ENCODE peak calls at places on chromosome 13, in eight cellular contexts. One of them, this sample, is unnamed.

GRCh38 chr13:41791056-41791455 is 169.9 kb downstream of the VWA8 start:
- DNase-seq in fibroblast of pulmonary artery: no peak
- DNase-seq in NB4: no peak
- DNase-seq in cardiac fibroblast: peak
- DNase-seq in heart right ventricle: no peak
- DNase-seq in lower leg skin: no peak
- DNase-seq in right atrium auricular region: no peak
- DNase-seq in gastrocnemius medialis: no peak
- DNase-seq in this sample: no peak

GRCh38 chr13:73956795-73957408 is 177.3 kb downstream of the KLF12 start:
- DNase-seq in fibroblast of pulmonary artery: no peak
- DNase-seq in NB4: no peak
- DNase-seq in cardiac fibroblast: no peak
- DNase-seq in heart right ventricle: no peak
- DNase-seq in lower leg skin: no peak
- DNase-seq in right atrium auricular region: no peak
- DNase-seq in gastrocnemius medialis: no peak
- DNase-seq in this sample: no peak

GRCh38 chr13:21079761-21080730 is 18.7 kb upstream of the LATS2 start:
- DNase-seq in fibroblast of pulmonary artery: peak
- DNase-seq in NB4: peak
- DNase-seq in cardiac fibroblast: peak
- DNase-seq in heart right ventricle: no peak
- DNase-seq in lower leg skin: no peak
- DNase-seq in right atrium auricular region: peak
- DNase-seq in gastrocnemius medialis: no peak
- DNase-seq in this sample: no peak

GRCh38 chr13:26372747-26373146 is 118.8 kb downstream of the CDK8 start:
- DNase-seq in fibroblast of pulmonary artery: no peak
- DNase-seq in NB4: no peak
- DNase-seq in cardiac fibroblast: no peak
- DNase-seq in heart right ventricle: no peak
- DNase-seq in lower leg skin: no peak
- DNase-seq in right atrium auricular region: no peak
- DNase-seq in gastrocnemius medialis: no peak
- DNase-seq in this sample: no peak

GRCh38 chr13:63910406-63910957 is 2494.8 kb upstream of the PCDH20 start:
- DNase-seq in fibroblast of pulmonary artery: peak
- DNase-seq in NB4: no peak
- DNase-seq in cardiac fibroblast: peak
- DNase-seq in heart right ventricle: no peak
- DNase-seq in lower leg skin: no peak
- DNase-seq in right atrium auricular region: no peak
- DNase-seq in gastrocnemius medialis: no peak
- DNase-seq in this sample: no peak

GRCh38 chr13:30892966-30893365 is 13.1 kb upstream of the MEDAG start:
- DNase-seq in fibroblast of pulmonary artery: peak
- DNase-seq in NB4: peak
- DNase-seq in cardiac fibroblast: peak
- DNase-seq in heart right ventricle: peak
- DNase-seq in lower leg skin: no peak
- DNase-seq in right atrium auricular region: peak
- DNase-seq in gastrocnemius medialis: peak
- DNase-seq in this sample: peak

GRCh38 chr13:22812793-22813192 is 368.0 kb upstream of the SGCG start:
- DNase-seq in fibroblast of pulmonary artery: peak
- DNase-seq in NB4: no peak
- DNase-seq in cardiac fibroblast: peak
- DNase-seq in heart right ventricle: no peak
- DNase-seq in lower leg skin: no peak
- DNase-seq in right atrium auricular region: no peak
- DNase-seq in gastrocnemius medialis: peak
- DNase-seq in this sample: no peak

GRCh38 chr13:66895780-66896179 is 334.4 kb downstream of the PCDH9 start:
- DNase-seq in fibroblast of pulmonary artery: no peak
- DNase-seq in NB4: no peak
- DNase-seq in cardiac fibroblast: no peak
- DNase-seq in heart right ventricle: no peak
- DNase-seq in lower leg skin: no peak
- DNase-seq in right atrium auricular region: no peak
- DNase-seq in gastrocnemius medialis: no peak
- DNase-seq in this sample: no peak

GRCh38 chr13:107296804-107297203 is 728.9 kb upstream of the ARGLU1 start:
- DNase-seq in fibroblast of pulmonary artery: peak
- DNase-seq in NB4: no peak
- DNase-seq in cardiac fibroblast: no peak
- DNase-seq in heart right ventricle: no peak
- DNase-seq in lower leg skin: no peak
- DNase-seq in right atrium auricular region: no peak
- DNase-seq in gastrocnemius medialis: no peak
- DNase-seq in this sample: no peak

GRCh38 chr13:81760316-81760715 is 1419.4 kb upstream of the SPRY2 start:
- DNase-seq in fibroblast of pulmonary artery: no peak
- DNase-seq in NB4: no peak
- DNase-seq in cardiac fibroblast: no peak
- DNase-seq in heart right ventricle: no peak
- DNase-seq in lower leg skin: no peak
- DNase-seq in right atrium auricular region: no peak
- DNase-seq in gastrocnemius medialis: no peak
- DNase-seq in this sample: no peak

GRCh38 chr13:23384111-23384510 is 49.4 kb downstream of the SACS start:
- DNase-seq in fibroblast of pulmonary artery: peak
- DNase-seq in NB4: no peak
- DNase-seq in cardiac fibroblast: no peak
- DNase-seq in heart right ventricle: no peak
- DNase-seq in lower leg skin: no peak
- DNase-seq in right atrium auricular region: no peak
- DNase-seq in gastrocnemius medialis: no peak
- DNase-seq in this sample: no peak

GRCh38 chr13:27353166-27353583 is 71.2 kb upstream of the GTF3A start:
- DNase-seq in fibroblast of pulmonary artery: peak
- DNase-seq in NB4: no peak
- DNase-seq in cardiac fibroblast: peak
- DNase-seq in heart right ventricle: no peak
- DNase-seq in lower leg skin: no peak
- DNase-seq in right atrium auricular region: no peak
- DNase-seq in gastrocnemius medialis: no peak
- DNase-seq in this sample: no peak

GRCh38 chr13:26967119-26968038 is 204.2 kb downstream of the USP12 start:
- DNase-seq in fibroblast of pulmonary artery: peak
- DNase-seq in NB4: no peak
- DNase-seq in cardiac fibroblast: peak
- DNase-seq in heart right ventricle: peak
- DNase-seq in lower leg skin: no peak
- DNase-seq in right atrium auricular region: peak
- DNase-seq in gastrocnemius medialis: no peak
- DNase-seq in this sample: no peak

GRCh38 chr13:41547253-41548000 is 90.1 kb downstream of the RGCC start:
- DNase-seq in fibroblast of pulmonary artery: peak
- DNase-seq in NB4: no peak
- DNase-seq in cardiac fibroblast: no peak
- DNase-seq in heart right ventricle: peak
- DNase-seq in lower leg skin: peak
- DNase-seq in right atrium auricular region: peak
- DNase-seq in gastrocnemius medialis: peak
- DNase-seq in this sample: peak

GRCh38 chr13:87671824-87672603 is 843 bp downstream of the SLITRK5 start:
- DNase-seq in fibroblast of pulmonary artery: no peak
- DNase-seq in NB4: no peak
- DNase-seq in cardiac fibroblast: no peak
- DNase-seq in heart right ventricle: no peak
- DNase-seq in lower leg skin: peak
- DNase-seq in right atrium auricular region: no peak
- DNase-seq in gastrocnemius medialis: no peak
- DNase-seq in this sample: peak

GRCh38 chr13:59408738-59409137 is 755.0 kb downstream of the DIAPH3 start:
- DNase-seq in fibroblast of pulmonary artery: no peak
- DNase-seq in NB4: no peak
- DNase-seq in cardiac fibroblast: no peak
- DNase-seq in heart right ventricle: no peak
- DNase-seq in lower leg skin: no peak
- DNase-seq in right atrium auricular region: no peak
- DNase-seq in gastrocnemius medialis: no peak
- DNase-seq in this sample: no peak

GRCh38 chr13:72696590-72696989 is 30.8 kb downstream of the MZT1 start:
- DNase-seq in fibroblast of pulmonary artery: peak
- DNase-seq in NB4: no peak
- DNase-seq in cardiac fibroblast: peak
- DNase-seq in heart right ventricle: no peak
- DNase-seq in lower leg skin: no peak
- DNase-seq in right atrium auricular region: no peak
- DNase-seq in gastrocnemius medialis: no peak
- DNase-seq in this sample: no peak

GRCh38 chr13:45362939-45363338 is 22.0 kb upstream of the TPT1 start:
- DNase-seq in fibroblast of pulmonary artery: no peak
- DNase-seq in NB4: peak
- DNase-seq in cardiac fibroblast: no peak
- DNase-seq in heart right ventricle: no peak
- DNase-seq in lower leg skin: no peak
- DNase-seq in right atrium auricular region: no peak
- DNase-seq in gastrocnemius medialis: no peak
- DNase-seq in this sample: no peak

GRCh38 chr13:76885203-76886004 is 801 bp downstream of the KCTD12 start:
- DNase-seq in fibroblast of pulmonary artery: peak
- DNase-seq in NB4: peak
- DNase-seq in cardiac fibroblast: peak
- DNase-seq in heart right ventricle: peak
- DNase-seq in lower leg skin: peak
- DNase-seq in right atrium auricular region: peak
- DNase-seq in gastrocnemius medialis: peak
- DNase-seq in this sample: peak
- TF ChIP-seq CTCF in fibroblast of pulmonary artery: peak
- TF ChIP-seq CTCF in NB4: peak
- TF ChIP-seq CTCF in cardiac fibroblast: peak
- TF ChIP-seq CTCF in heart right ventricle: peak
- TF ChIP-seq CTCF in lower leg skin: no peak
- TF ChIP-seq CTCF in right atrium auricular region: peak
- TF ChIP-seq CTCF in gastrocnemius medialis: peak
- TF ChIP-seq CTCF in this sample: no peak

GRCh38 chr13:48403929-48404328 is 9.0 kb downstream of the LPAR6 start:
- DNase-seq in fibroblast of pulmonary artery: no peak
- DNase-seq in NB4: no peak
- DNase-seq in cardiac fibroblast: no peak
- DNase-seq in heart right ventricle: no peak
- DNase-seq in lower leg skin: no peak
- DNase-seq in right atrium auricular region: no peak
- DNase-seq in gastrocnemius medialis: no peak
- DNase-seq in this sample: no peak

GRCh38 chr13:48402325-48402962 is 10.5 kb downstream of the LPAR6 start:
- DNase-seq in fibroblast of pulmonary artery: no peak
- DNase-seq in NB4: no peak
- DNase-seq in cardiac fibroblast: no peak
- DNase-seq in heart right ventricle: no peak
- DNase-seq in lower leg skin: no peak
- DNase-seq in right atrium auricular region: no peak
- DNase-seq in gastrocnemius medialis: no peak
- DNase-seq in this sample: no peak

GRCh38 chr13:48401480-48401879 is 11.4 kb downstream of the LPAR6 start:
- DNase-seq in fibroblast of pulmonary artery: no peak
- DNase-seq in NB4: no peak
- DNase-seq in cardiac fibroblast: no peak
- DNase-seq in heart right ventricle: no peak
- DNase-seq in lower leg skin: no peak
- DNase-seq in right atrium auricular region: no peak
- DNase-seq in gastrocnemius medialis: no peak
- DNase-seq in this sample: no peak

GRCh38 chr13:48404952-48405351 is 8.0 kb downstream of the LPAR6 start:
- DNase-seq in fibroblast of pulmonary artery: no peak
- DNase-seq in NB4: no peak
- DNase-seq in cardiac fibroblast: no peak
- DNase-seq in heart right ventricle: no peak
- DNase-seq in lower leg skin: no peak
- DNase-seq in right atrium auricular region: no peak
- DNase-seq in gastrocnemius medialis: no peak
- DNase-seq in this sample: no peak

DNA sequence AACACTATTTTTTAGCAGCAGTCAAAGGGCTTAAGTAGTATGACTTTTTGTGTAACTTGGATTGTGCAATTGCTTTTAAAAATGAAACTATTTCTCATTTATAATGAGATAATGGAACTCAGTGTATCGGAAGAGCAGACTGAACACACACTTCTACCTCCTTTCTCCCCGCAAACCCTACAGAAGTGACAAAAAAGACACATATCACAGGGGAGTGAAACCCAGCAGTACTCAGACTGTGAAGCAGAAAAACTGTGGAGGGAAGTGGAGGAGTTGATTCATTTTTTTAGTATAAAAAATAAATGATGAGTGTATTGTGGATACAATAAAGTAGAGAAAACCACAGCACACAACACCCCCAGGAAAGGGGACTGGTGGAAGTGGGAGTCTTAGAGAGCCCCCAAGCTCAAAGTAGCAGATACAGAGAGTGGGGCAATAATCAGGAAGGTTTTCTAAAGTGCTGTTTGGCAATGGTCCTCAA is 9.7 kb downstream of the LPAR6 start:
- DNase-seq in fibroblast of pulmonary artery: peak
- DNase-seq in NB4: no peak
- DNase-seq in cardiac fibroblast: peak
- DNase-seq in heart right ventricle: no peak
- DNase-seq in lower leg skin: no peak
- DNase-seq in right atrium auricular region: no peak
- DNase-seq in gastrocnemius medialis: no peak
- DNase-seq in this sample: no peak
- H3K4me3 ChIP-seq in fibroblast of pulmonary artery: peak
- H3K4me3 ChIP-seq in NB4: no peak
- H3K4me3 ChIP-seq in cardiac fibroblast: no peak
- H3K4me3 ChIP-seq in heart right ventricle: peak
- H3K4me3 ChIP-seq in lower leg skin: no peak
- H3K4me3 ChIP-seq in right atrium auricular region: no peak
- H3K4me3 ChIP-seq in gastrocnemius medialis: peak
- H3K4me3 ChIP-seq in this sample: peak

GRCh38 chr13:98524391-98524790 is 52.5 kb downstream of the STK24 start:
- DNase-seq in fibroblast of pulmonary artery: no peak
- DNase-seq in NB4: no peak
- DNase-seq in cardiac fibroblast: no peak
- DNase-seq in heart right ventricle: no peak
- DNase-seq in lower leg skin: no peak
- DNase-seq in right atrium auricular region: no peak
- DNase-seq in gastrocnemius medialis: no peak
- DNase-seq in this sample: no peak
- TF ChIP-seq CTCF in fibroblast of pulmonary artery: no peak
- TF ChIP-seq CTCF in NB4: no peak
- TF ChIP-seq CTCF in cardiac fibroblast: no peak
- TF ChIP-seq CTCF in heart right ventricle: no peak
- TF ChIP-seq CTCF in lower leg skin: no peak
- TF ChIP-seq CTCF in right atrium auricular region: no peak
- TF ChIP-seq CTCF in gastrocnemius medialis: no peak
- TF ChIP-seq CTCF in this sample: no peak

DNA sequence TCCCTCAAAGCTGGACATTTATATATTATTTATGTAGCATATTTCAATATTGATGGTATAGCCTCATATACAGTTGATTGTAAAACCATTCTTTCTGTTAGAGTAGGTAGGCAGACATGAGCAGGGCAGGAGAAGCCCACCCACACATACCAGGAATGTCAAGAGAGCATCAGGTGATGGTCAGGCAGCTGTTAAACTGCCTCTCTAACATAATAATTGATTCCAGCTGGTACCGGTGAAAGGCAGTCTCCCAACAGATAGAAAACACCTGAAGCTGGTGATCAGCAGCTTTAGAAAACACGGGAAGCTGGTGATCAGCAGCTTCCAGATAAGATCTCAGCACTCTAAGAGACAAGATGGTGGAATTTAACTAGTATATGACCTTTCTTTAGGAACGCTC is 132.9 kb downstream of the SLITRK6 start:
- DNase-seq in fibroblast of pulmonary artery: no peak
- DNase-seq in NB4: no peak
- DNase-seq in cardiac fibroblast: no peak
- DNase-seq in heart right ventricle: no peak
- DNase-seq in lower leg skin: no peak
- DNase-seq in right atrium auricular region: no peak
- DNase-seq in gastrocnemius medialis: no peak
- DNase-seq in this sample: no peak
- H3K4me3 ChIP-seq in fibroblast of pulmonary artery: no peak
- H3K4me3 ChIP-seq in NB4: no peak
- H3K4me3 ChIP-seq in cardiac fibroblast: no peak
- H3K4me3 ChIP-seq in heart right ventricle: no peak
- H3K4me3 ChIP-seq in lower leg skin: no peak
- H3K4me3 ChIP-seq in right atrium auricular region: no peak
- H3K4me3 ChIP-seq in gastrocnemius medialis: no peak
- H3K4me3 ChIP-seq in this sample: no peak

This sample was measured in coronary artery.